ENCODE peak calls at places on chromosomes 5 and 9, in nine cellular contexts. One of them, this sample, is unnamed.

GRCh38 chr5:56326116-56326515 is 93.0 kb upstream of the ANKRD55 start:
- DNase-seq in GM10248: no peak
- DNase-seq in IMR-90: no peak
- DNase-seq in neural crest cell: no peak
- DNase-seq in cardiac muscle cell: no peak
- DNase-seq in bronchial epithelial cell: no peak
- DNase-seq in HepG2: no peak
- DNase-seq in HCT116: no peak
- DNase-seq in CD8-positive, alpha-beta T cell: no peak
- DNase-seq in this sample: no peak

GRCh38 chr5:180315762-180316212 is 23.9 kb upstream of the MAPK9 start:
- DNase-seq in IMR-90: peak; percentile 35
- DNase-seq in HepG2: peak; percentile 38
- DNase-seq in HCT116: peak; percentile 19
- DNase-seq in CD8-positive, alpha-beta T cell: peak; percentile 84
- DNase-seq in neural crest cell: peak; percentile 70
- DNase-seq in cardiac muscle cell: peak; percentile 51
- DNase-seq in bronchial epithelial cell: peak; percentile 31
- DNase-seq in GM10248: peak; percentile 80
- DNase-seq in this sample: peak; percentile 47

GRCh38 chr9:100324594-100325200 is 28.0 kb downstream of the TEX10 start:
- DNase-seq in cardiac muscle cell: peak; percentile 24
- DNase-seq in GM10248: peak; percentile 20
- DNase-seq in bronchial epithelial cell: peak; percentile 47
- DNase-seq in HCT116: peak; percentile 27
- DNase-seq in IMR-90: peak; percentile 74
- DNase-seq in neural crest cell: no peak
- DNase-seq in HepG2: peak; percentile 9
- DNase-seq in CD8-positive, alpha-beta T cell: no peak
- DNase-seq in this sample: no peak

GRCh38 chr5:148808864-148809642 is 17.4 kb upstream of the ADRB2 start:
- DNase-seq in GM10248: peak; percentile 65
- DNase-seq in HepG2: no peak
- DNase-seq in neural crest cell: no peak
- DNase-seq in HCT116: no peak
- DNase-seq in CD8-positive, alpha-beta T cell: peak; percentile 17
- DNase-seq in bronchial epithelial cell: no peak
- DNase-seq in IMR-90: no peak
- DNase-seq in cardiac muscle cell: peak; percentile 40
- DNase-seq in this sample: no peak

GRCh38 chr9:16985559-16986348 is 115.3 kb upstream of the BNC2 start:
- DNase-seq in HepG2: no peak
- DNase-seq in IMR-90: peak; percentile 93
- DNase-seq in cardiac muscle cell: no peak
- DNase-seq in GM10248: no peak
- DNase-seq in neural crest cell: no peak
- DNase-seq in HCT116: no peak
- DNase-seq in bronchial epithelial cell: no peak
- DNase-seq in CD8-positive, alpha-beta T cell: no peak
- DNase-seq in this sample: peak; percentile 41

GRCh38 chr5:32254987-32255900 is 57.5 kb downstream of the MTMR12 start:
- DNase-seq in cardiac muscle cell: peak; percentile 6
- DNase-seq in CD8-positive, alpha-beta T cell: no peak
- DNase-seq in neural crest cell: no peak
- DNase-seq in bronchial epithelial cell: no peak
- DNase-seq in HepG2: no peak
- DNase-seq in HCT116: no peak
- DNase-seq in IMR-90: peak; percentile 29
- DNase-seq in GM10248: no peak
- DNase-seq in this sample: no peak

GRCh38 chr9:87850405-87850804 is 32.3 kb upstream of the SPATA31E1 start:
- DNase-seq in IMR-90: peak; percentile 84
- DNase-seq in HepG2: no peak
- DNase-seq in bronchial epithelial cell: peak; percentile 70
- DNase-seq in HCT116: no peak
- DNase-seq in GM10248: no peak
- DNase-seq in neural crest cell: no peak
- DNase-seq in CD8-positive, alpha-beta T cell: no peak
- DNase-seq in cardiac muscle cell: no peak
- DNase-seq in this sample: no peak

GRCh38 chr9:124428751-124429529 is 13.7 kb upstream of the PSMB7 start:
- DNase-seq in HepG2: no peak
- DNase-seq in neural crest cell: no peak
- DNase-seq in GM10248: no peak
- DNase-seq in CD8-positive, alpha-beta T cell: no peak
- DNase-seq in IMR-90: no peak
- DNase-seq in cardiac muscle cell: no peak
- DNase-seq in bronchial epithelial cell: no peak
- DNase-seq in HCT116: no peak
- DNase-seq in this sample: peak; percentile 10

GRCh38 chr5:76482961-76483360 is 79.9 kb downstream of the IQGAP2 start:
- DNase-seq in CD8-positive, alpha-beta T cell: no peak
- DNase-seq in neural crest cell: no peak
- DNase-seq in GM10248: no peak
- DNase-seq in bronchial epithelial cell: no peak
- DNase-seq in cardiac muscle cell: no peak
- DNase-seq in HCT116: no peak
- DNase-seq in IMR-90: no peak
- DNase-seq in HepG2: no peak
- DNase-seq in this sample: no peak

GRCh38 chr5:76479973-76480667 is 77.0 kb downstream of the IQGAP2 start:
- DNase-seq in CD8-positive, alpha-beta T cell: no peak
- DNase-seq in IMR-90: no peak
- DNase-seq in bronchial epithelial cell: no peak
- DNase-seq in cardiac muscle cell: no peak
- DNase-seq in HepG2: peak; percentile 50
- DNase-seq in neural crest cell: no peak
- DNase-seq in HCT116: no peak
- DNase-seq in GM10248: no peak
- DNase-seq in this sample: no peak

GRCh38 chr5:76485511-76485910 is 82.4 kb downstream of the IQGAP2 start:
- DNase-seq in GM10248: no peak
- DNase-seq in HCT116: no peak
- DNase-seq in bronchial epithelial cell: no peak
- DNase-seq in IMR-90: no peak
- DNase-seq in cardiac muscle cell: no peak
- DNase-seq in HepG2: no peak
- DNase-seq in neural crest cell: no peak
- DNase-seq in CD8-positive, alpha-beta T cell: no peak
- DNase-seq in this sample: no peak

GRCh38 chr5:76487784-76488183 is 84.7 kb downstream of the IQGAP2 start:
- DNase-seq in HCT116: no peak
- DNase-seq in CD8-positive, alpha-beta T cell: no peak
- DNase-seq in bronchial epithelial cell: no peak
- DNase-seq in GM10248: no peak
- DNase-seq in cardiac muscle cell: no peak
- DNase-seq in IMR-90: no peak
- DNase-seq in HepG2: no peak
- DNase-seq in neural crest cell: no peak
- DNase-seq in this sample: no peak

GRCh38 chr5:76483433-76483832 is 80.3 kb downstream of the IQGAP2 start:
- DNase-seq in cardiac muscle cell: peak; percentile 9
- DNase-seq in bronchial epithelial cell: no peak
- DNase-seq in GM10248: no peak
- DNase-seq in HepG2: no peak
- DNase-seq in HCT116: no peak
- DNase-seq in IMR-90: no peak
- DNase-seq in CD8-positive, alpha-beta T cell: no peak
- DNase-seq in neural crest cell: no peak
- DNase-seq in this sample: no peak
- TF ChIP-seq CTCF in cardiac muscle cell: no peak
- TF ChIP-seq CTCF in bronchial epithelial cell: no peak
- TF ChIP-seq CTCF in GM10248: no peak
- TF ChIP-seq CTCF in HepG2: no peak
- TF ChIP-seq CTCF in HCT116: peak; percentile 27
- TF ChIP-seq CTCF in IMR-90: no peak
- TF ChIP-seq CTCF in CD8-positive, alpha-beta T cell: no peak
- TF ChIP-seq CTCF in neural crest cell: no peak
- TF ChIP-seq CTCF in this sample: no peak

GRCh38 chr9:136483589-136484152 is 831 bp upstream of the SEC16A start:
- DNase-seq in CD8-positive, alpha-beta T cell: peak; percentile 97
- DNase-seq in HepG2: peak; percentile 81
- DNase-seq in HCT116: peak; percentile 67
- DNase-seq in GM10248: peak; percentile 97
- DNase-seq in IMR-90: peak; percentile 77
- DNase-seq in cardiac muscle cell: peak; percentile 96
- DNase-seq in bronchial epithelial cell: peak; percentile 76
- DNase-seq in neural crest cell: peak; percentile 95
- DNase-seq in this sample: peak; percentile 94

GRCh38 chr9:136484153-136485048 is 1.6 kb upstream of the SEC16A start:
- DNase-seq in bronchial epithelial cell: peak; percentile 79
- DNase-seq in CD8-positive, alpha-beta T cell: peak; percentile 25
- DNase-seq in GM10248: no peak
- DNase-seq in cardiac muscle cell: no peak
- DNase-seq in HepG2: peak; percentile 74
- DNase-seq in HCT116: no peak
- DNase-seq in IMR-90: no peak
- DNase-seq in neural crest cell: no peak
- DNase-seq in this sample: peak; percentile 46

GRCh38 chr9:136481558-136481957 is 1.3 kb downstream of the SEC16A start:
- DNase-seq in cardiac muscle cell: no peak
- DNase-seq in neural crest cell: no peak
- DNase-seq in bronchial epithelial cell: no peak
- DNase-seq in CD8-positive, alpha-beta T cell: no peak
- DNase-seq in GM10248: no peak
- DNase-seq in IMR-90: no peak
- DNase-seq in HCT116: no peak
- DNase-seq in HepG2: no peak
- DNase-seq in this sample: no peak

GRCh38 chr9:136482046-136482792 is 621 bp downstream of the SEC16A start:
- DNase-seq in HepG2: no peak
- DNase-seq in bronchial epithelial cell: peak; percentile 28
- DNase-seq in GM10248: no peak
- DNase-seq in neural crest cell: no peak
- DNase-seq in cardiac muscle cell: peak; percentile 21
- DNase-seq in HCT116: no peak
- DNase-seq in CD8-positive, alpha-beta T cell: peak; percentile 27
- DNase-seq in IMR-90: peak; percentile 37
- DNase-seq in this sample: no peak

DNA sequence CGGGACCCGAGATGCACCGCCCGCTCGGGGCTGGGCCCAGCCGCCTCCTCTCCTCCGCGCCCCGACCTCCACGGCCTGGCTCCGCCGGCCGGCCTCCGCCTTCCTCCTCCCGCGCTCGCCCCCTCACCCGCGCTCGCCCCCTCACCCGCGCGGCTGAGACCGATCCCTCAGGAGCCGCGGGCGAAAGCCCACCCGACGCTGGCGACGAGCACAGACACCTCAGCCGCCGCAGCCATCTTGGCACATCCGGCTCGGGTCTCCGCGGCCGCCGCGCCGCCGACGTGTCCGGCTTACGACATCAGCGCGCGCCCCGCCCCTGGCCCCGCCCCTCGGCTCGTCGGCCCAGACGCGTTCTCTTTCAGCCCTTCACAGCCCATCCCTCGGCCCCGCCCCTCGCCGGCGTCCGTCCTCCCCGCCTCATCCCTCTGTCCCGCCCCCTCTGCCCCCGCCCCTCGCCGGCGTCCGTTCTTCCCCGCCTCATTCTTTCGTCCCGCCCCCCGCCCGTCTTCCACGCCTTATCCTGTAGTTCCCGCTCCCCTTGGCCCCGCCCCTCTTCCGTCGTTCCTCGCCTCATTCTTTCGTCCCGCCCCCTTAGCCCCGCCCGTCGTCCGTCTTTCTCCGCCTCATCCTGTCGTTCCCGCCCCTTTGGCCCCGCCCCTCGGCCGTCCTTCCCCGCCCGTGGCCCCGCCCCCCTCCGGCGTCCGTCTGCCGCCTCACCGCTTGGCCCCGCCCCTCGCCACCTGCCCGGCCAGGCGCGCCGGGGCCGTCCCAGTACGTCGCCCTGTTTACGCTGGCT is at the start of gene SEC16A:
- DNase-seq in GM10248: peak; percentile 99
- DNase-seq in bronchial epithelial cell: peak; percentile 81
- DNase-seq in CD8-positive, alpha-beta T cell: peak; percentile 100
- DNase-seq in cardiac muscle cell: peak; percentile 99
- DNase-seq in neural crest cell: peak; percentile 99
- DNase-seq in IMR-90: peak; percentile 97
- DNase-seq in HCT116: peak; percentile 97
- DNase-seq in HepG2: peak; percentile 89
- DNase-seq in this sample: peak; percentile 100
- TF ChIP-seq CTCF in GM10248: no peak
- TF ChIP-seq CTCF in bronchial epithelial cell: no peak
- TF ChIP-seq CTCF in CD8-positive, alpha-beta T cell: no peak
- TF ChIP-seq CTCF in cardiac muscle cell: no peak
- TF ChIP-seq CTCF in neural crest cell: no peak
- TF ChIP-seq CTCF in IMR-90: no peak
- TF ChIP-seq CTCF in HCT116: no peak
- TF ChIP-seq CTCF in HepG2: no peak
- TF ChIP-seq CTCF in this sample: no peak

DNA sequence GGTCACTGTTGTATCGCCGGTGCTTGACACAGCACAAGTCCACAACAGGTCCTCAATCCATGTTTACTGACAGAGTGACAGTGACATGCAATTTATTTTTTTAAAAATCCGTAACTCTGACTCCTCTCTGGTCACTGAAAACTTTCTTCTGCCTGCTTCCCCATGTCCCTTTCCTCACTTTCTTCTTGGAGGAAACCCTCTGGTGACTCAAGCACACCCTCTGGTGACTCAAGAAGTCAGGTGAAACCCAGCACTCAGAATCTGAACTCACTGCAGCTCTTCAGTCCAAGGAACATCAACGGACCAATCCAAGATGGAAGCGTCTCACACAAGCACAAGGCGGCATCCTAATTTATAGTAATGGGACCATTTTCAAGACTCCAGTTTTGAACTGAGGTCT is 245.9 kb downstream of the FSTL4 start:
- DNase-seq in GM10248: no peak
- DNase-seq in HCT116: no peak
- DNase-seq in cardiac muscle cell: no peak
- DNase-seq in CD8-positive, alpha-beta T cell: no peak
- DNase-seq in HepG2: no peak
- DNase-seq in bronchial epithelial cell: peak; percentile 53
- DNase-seq in IMR-90: no peak
- DNase-seq in neural crest cell: no peak
- DNase-seq in this sample: no peak
- TF ChIP-seq CTCF in GM10248: no peak
- TF ChIP-seq CTCF in HCT116: no peak
- TF ChIP-seq CTCF in cardiac muscle cell: no peak
- TF ChIP-seq CTCF in CD8-positive, alpha-beta T cell: no peak
- TF ChIP-seq CTCF in HepG2: no peak
- TF ChIP-seq CTCF in bronchial epithelial cell: peak; percentile 13
- TF ChIP-seq CTCF in IMR-90: no peak
- TF ChIP-seq CTCF in neural crest cell: no peak
- TF ChIP-seq CTCF in this sample: no peak

DNA sequence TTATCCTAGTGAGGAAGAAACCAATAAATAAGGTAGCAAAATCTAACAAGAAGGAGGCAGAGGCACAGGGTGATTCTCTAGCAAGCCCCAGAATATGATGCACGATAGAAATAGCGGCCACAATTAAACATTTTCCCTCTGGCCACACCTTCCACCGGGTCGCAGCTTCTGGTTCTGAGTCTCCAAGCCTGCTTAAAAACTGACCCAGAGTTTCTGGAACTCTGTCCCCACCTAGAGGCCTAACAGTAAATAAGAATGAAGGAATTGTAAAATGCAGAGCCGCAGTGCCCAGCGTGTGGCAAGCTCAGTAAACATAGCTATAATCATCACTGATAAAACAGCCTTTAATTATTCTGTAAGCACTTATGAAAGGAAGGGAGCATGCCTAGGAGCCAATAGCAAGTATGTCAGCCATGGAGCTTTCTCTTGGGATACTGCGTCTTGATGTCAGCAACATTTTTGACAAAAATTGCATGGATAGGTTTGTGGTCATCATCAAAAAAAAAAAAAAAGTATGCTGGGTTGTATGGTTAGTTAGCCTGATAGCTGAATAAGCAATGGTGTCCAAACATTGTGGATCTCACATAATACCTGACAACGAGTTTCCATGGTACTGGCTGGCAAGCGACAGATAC is 465.5 kb downstream of the DNAH5 start:
- DNase-seq in neural crest cell: peak; percentile 36
- DNase-seq in GM10248: peak; percentile 15
- DNase-seq in HCT116: no peak
- DNase-seq in HepG2: peak; percentile 24
- DNase-seq in IMR-90: peak; percentile 46
- DNase-seq in bronchial epithelial cell: peak; percentile 64
- DNase-seq in cardiac muscle cell: peak; percentile 74
- DNase-seq in CD8-positive, alpha-beta T cell: no peak
- DNase-seq in this sample: no peak
- TF ChIP-seq CTCF in neural crest cell: peak; percentile 78
- TF ChIP-seq CTCF in GM10248: peak; percentile 29
- TF ChIP-seq CTCF in HCT116: no peak
- TF ChIP-seq CTCF in HepG2: peak; percentile 52
- TF ChIP-seq CTCF in IMR-90: peak; percentile 64
- TF ChIP-seq CTCF in bronchial epithelial cell: peak; percentile 64
- TF ChIP-seq CTCF in cardiac muscle cell: no peak
- TF ChIP-seq CTCF in CD8-positive, alpha-beta T cell: no peak
- TF ChIP-seq CTCF in this sample: no peak

This sample was measured in heart left ventricle.